ENCODE peak calls at places on chromosomes 13 and 19, in four cellular contexts. M is CD8-positive, alpha-beta T cell; K is thyroid gland; J is heart right ventricle. O is an unnamed sample.

GRCh38 chr19:13861714-13862531 is 15.0 kb upstream of the NANOS3 start:
- DNase-seq in M (peak; percentile 86), K (peak; percentile 94), J (peak; percentile 95), O (peak; percentile 77)

GRCh38 chr13:94309997-94310842 is 169.3 kb downstream of the DCT start:
- DNase-seq in M (no peak), K (no peak), J (no peak), O (peak; percentile 96)

GRCh38 chr13:113343692-113343968 is 20.3 kb downstream of the GRTP1 start:
- DNase-seq in M (no peak), K (no peak), J (no peak), O (no peak)

GRCh38 chr13:27341616-27342015 is 71.0 kb downstream of the RASL11A start:
- DNase-seq in M (no peak), K (no peak), J (no peak), O (no peak)

GRCh38 chr13:104553156-104553555 is 1486.9 kb upstream of the SLC10A2 start:
- DNase-seq in M (no peak), K (no peak), J (no peak), O (peak; percentile 78)

GRCh38 chr13:49649244-49649962 is 21.1 kb downstream of the ARL11 start:
- DNase-seq in M (no peak), K (no peak), J (no peak), O (peak; percentile 27)

GRCh38 chr19:15589760-15590451 is 25.1 kb upstream of the CYP4F8 start:
- DNase-seq in M (no peak), K (no peak), J (no peak), O (no peak)

GRCh38 chr19:38496603-38497487 is 63.4 kb downstream of the RYR1 start:
- DNase-seq in M (no peak), K (no peak), J (peak; percentile 44), O (no peak)

GRCh38 chr19:21109116-21109515 is 27.1 kb downstream of the ZNF714 start:
- DNase-seq in M (no peak), K (no peak), J (no peak), O (peak; percentile 51)

GRCh38 chr13:111216166-111216960 is 101.3 kb downstream of the ARHGEF7 start:
- DNase-seq in M (peak; percentile 23), K (peak; percentile 49), J (no peak), O (no peak)

GRCh38 chr19:38745316-38745715 is 1.0 kb upstream of the CAPN12 start:
- DNase-seq in M (no peak), K (no peak), J (no peak), O (no peak)

GRCh38 chr19:58042709-58043340 is 9.0 kb downstream of the ZSCAN1 start:
- DNase-seq in M (no peak), K (peak; percentile 58), J (no peak), O (no peak)

GRCh38 chr19:45883881-45884681 is 1.9 kb downstream of the IRF2BP1 start:
- DNase-seq in M (no peak), K (no peak), J (no peak), O (no peak)

GRCh38 chr13:107291875-107292274 is 723.9 kb upstream of the ARGLU1 start:
- DNase-seq in M (no peak), K (no peak), J (no peak), O (no peak)

GRCh38 chr13:27713767-27714166 is 78.5 kb upstream of the GSX1 start:
- DNase-seq in M (no peak), K (no peak), J (no peak), O (no peak)

GRCh38 chr13:76389321-76389720 is 496.9 kb downstream of the KCTD12 start:
- DNase-seq in M (no peak), K (no peak), J (no peak), O (no peak)

GRCh38 chr13:84098273-84098672 is 216.0 kb upstream of the SLITRK1 start:
- DNase-seq in M (no peak), K (no peak), J (no peak), O (no peak)

GRCh38 chr19:27794444-27795042 is 1418.4 kb downstream of the UQCRFS1 start:
- DNase-seq in M (no peak), K (peak; percentile 2), J (peak; percentile 17), O (peak; percentile 16)

GRCh38 chr19:1086618-1087017 is 8.6 kb downstream of the POLR2E start:
- DNase-seq in M (no peak), K (no peak), J (no peak), O (no peak)

GRCh38 chr19:41225238-41226052 is 6.4 kb downstream of the AXL start:
- DNase-seq in M (peak; percentile 9), K (peak; percentile 13), J (no peak), O (peak; percentile 100)

GRCh38 chr13:28579334-28579733 is 79.6 kb upstream of the POMP start:
- DNase-seq in M (no peak), K (peak; percentile 96), J (no peak), O (no peak)

GRCh38 chr13:61761690-61762089 is 346.0 kb upstream of the PCDH20 start:
- DNase-seq in M (no peak), K (no peak), J (no peak), O (no peak)
- H3K27ac ChIP-seq in M (no peak overlapping the region), K (no peak overlapping the region), J (no peak overlapping the region), O (no peak overlapping the region)

DNA sequence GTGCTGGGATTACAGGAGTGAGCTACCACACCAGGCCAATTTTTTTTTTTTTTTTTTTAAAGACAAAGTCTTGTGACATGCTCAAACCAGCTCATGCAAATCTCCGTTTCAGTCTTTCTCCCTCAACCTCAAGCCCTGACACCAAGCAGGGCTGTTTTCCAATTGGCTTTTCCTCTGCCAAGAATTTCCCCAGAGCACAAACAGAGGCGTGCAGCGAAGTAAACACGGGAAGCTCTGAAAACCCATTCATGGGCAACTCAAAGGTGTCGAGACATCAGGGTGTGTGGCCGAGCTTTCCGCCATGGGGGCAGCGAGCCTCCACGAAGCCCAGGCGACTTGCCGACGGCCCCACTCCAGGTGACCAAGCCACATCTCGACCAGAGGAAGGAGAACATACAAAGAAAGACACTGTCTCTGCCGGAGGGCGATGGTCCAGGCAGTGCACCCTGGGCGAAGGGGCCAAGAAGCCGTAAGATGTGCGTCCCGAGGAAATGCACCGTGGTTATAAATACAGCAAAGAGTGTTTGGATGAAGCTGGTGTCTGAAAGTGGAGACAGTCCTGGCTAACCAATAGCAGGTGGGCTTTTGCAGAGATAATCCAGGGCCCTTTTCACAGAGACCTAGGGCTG is 69.9 kb downstream of the INSR start:
- DNase-seq in M (no peak), K (peak; percentile 79), J (no peak), O (peak; percentile 23)
- H3K27ac ChIP-seq in M (no peak overlapping the region), K (peak overlapping the region; percentile 23), J (peak overlapping the region; percentile 40), O (no peak overlapping the region)

GRCh38 chr13:33206425-33206824 is 79.1 kb downstream of the STARD13 start:
- DNase-seq in M (no peak), K (no peak), J (no peak), O (peak; percentile 72)
- H3K27ac ChIP-seq in M (no peak overlapping the region), K (peak overlapping the region; percentile 57), J (peak overlapping the region; percentile 79), O (peak overlapping the region; percentile 46)

GRCh38 chr19:33407140-33407551 is 33.6 kb downstream of the CEBPG start:
- DNase-seq in M (no peak), K (no peak), J (no peak), O (no peak)

GRCh38 chr19:33407716-33408115 is 34.2 kb downstream of the CEBPG start:
- DNase-seq in M (no peak), K (no peak), J (no peak), O (no peak)

GRCh38 chr19:33405491-33406461 is 32.3 kb downstream of the CEBPG start:
- DNase-seq in M (no peak), K (no peak), J (no peak), O (no peak)

GRCh38 chr19:33408116-33408515 is 34.6 kb downstream of the CEBPG start:
- DNase-seq in M (no peak), K (no peak), J (no peak), O (no peak)

DNA sequence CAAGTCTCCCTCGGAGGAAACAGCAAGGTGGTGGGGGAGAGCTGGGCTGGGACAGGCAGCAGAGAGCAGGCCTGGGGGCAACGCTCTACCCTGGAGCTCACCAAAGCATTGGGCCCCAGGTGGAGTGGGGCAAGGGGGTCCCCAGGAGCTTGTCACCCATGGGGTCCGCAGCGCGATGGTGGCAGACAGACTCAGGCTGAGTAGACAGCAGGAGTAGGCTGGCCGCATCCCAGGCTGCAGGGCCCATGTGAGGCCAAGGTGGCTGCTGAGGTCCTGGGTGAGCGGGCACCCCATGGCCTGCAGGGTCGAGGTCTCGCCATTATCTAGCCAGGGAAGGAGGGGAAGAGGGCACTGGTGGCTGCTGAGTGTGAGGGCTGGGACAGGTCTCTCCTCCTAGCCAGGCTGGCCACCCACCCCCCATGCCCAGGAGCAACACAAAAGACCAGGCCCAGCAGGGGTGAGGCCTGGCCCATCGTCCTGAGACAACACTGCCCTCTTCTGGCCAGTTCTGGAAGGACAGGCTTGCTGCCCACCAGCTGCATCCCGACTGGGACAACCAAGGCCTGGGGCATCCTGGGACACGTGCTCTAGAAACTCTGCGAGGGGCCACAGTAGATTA is 33.1 kb downstream of the CEBPG start:
- DNase-seq in M (peak; percentile 67), K (peak; percentile 65), J (peak; percentile 71), O (no peak)
- H3K27ac ChIP-seq in M (no peak overlapping the region), K (no peak overlapping the region), J (no peak overlapping the region), O (no peak overlapping the region)

DNA sequence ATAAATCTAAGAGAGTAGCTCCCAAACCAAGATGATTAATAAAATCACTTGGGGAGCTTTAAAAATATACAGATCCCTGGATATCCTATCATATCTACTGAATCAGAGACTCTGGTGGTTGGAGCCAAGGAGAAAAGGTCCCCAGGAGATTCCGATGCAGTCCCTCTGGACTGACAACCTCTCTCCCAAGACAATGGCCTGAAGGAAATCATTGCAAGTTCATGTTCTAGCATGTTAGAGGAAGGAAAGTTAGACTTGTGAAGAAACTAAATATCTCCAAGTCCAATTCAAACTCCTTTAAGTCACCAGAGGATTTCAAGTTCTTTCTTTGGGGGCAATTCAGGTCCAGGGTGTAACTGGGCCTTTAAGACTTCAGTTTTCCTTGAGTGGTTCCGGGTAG is 84.7 kb upstream of the MEDAG start:
- DNase-seq in M (no peak), K (no peak), J (no peak), O (no peak)
- H3K27ac ChIP-seq in M (no peak overlapping the region), K (no peak overlapping the region), J (no peak overlapping the region), O (no peak overlapping the region)